ENCODE peak calls at places on chromosomes 11 and 22, in five cellular contexts. J, A, Q, V and Z are unnamed samples.

GRCh38 chr11:209275-210121 is 2.0 kb downstream of the RIC8A start:
- DNase-seq in J (no peak), A (no peak), Q (no peak), V (peak), Z (no peak)

GRCh38 chr22:37202001-37202555 is 10.2 kb downstream of the SSTR3 start:
- DNase-seq in J (no peak), A (no peak), Q (no peak), V (no peak), Z (no peak)

GRCh38 chr11:104095791-104096190 is 59.4 kb downstream of the DDI1 start:
- DNase-seq in J (no peak), A (no peak), Q (no peak), V (no peak), Z (no peak)

GRCh38 chr11:65439331-65440181 is 17.0 kb downstream of the NEAT1 start:
- DNase-seq in J (no peak), A (no peak), Q (no peak), V (no peak), Z (no peak)

GRCh38 chr22:47061226-47061625 is 298.8 kb downstream of the TBC1D22A start:
- DNase-seq in J (no peak), A (no peak), Q (no peak), V (no peak), Z (no peak)

GRCh38 chr11:9479899-9480298 is 19.1 kb downstream of the ZNF143 start:
- DNase-seq in J (no peak), A (no peak), Q (no peak), V (no peak), Z (no peak)

GRCh38 chr11:125449586-125449985 is 46.5 kb downstream of the FEZ1 start:
- DNase-seq in J (no peak), A (no peak), Q (no peak), V (no peak), Z (no peak)

GRCh38 chr11:3202305-3202704 is 16.3 kb downstream of the MRGPRG start:
- DNase-seq in J (no peak), A (no peak), Q (no peak), V (no peak), Z (no peak)

GRCh38 chr11:66684635-66685034 is 6.9 kb upstream of the RBM4B start:
- DNase-seq in J (no peak), A (no peak), Q (no peak), V (no peak), Z (no peak)

GRCh38 chr11:70079691-70080090 is 1.6 kb downstream of the ANO1 start:
- DNase-seq in J (no peak), A (no peak), Q (no peak), V (no peak), Z (no peak)

GRCh38 chr22:44130076-44130711 is 50.5 kb upstream of the PARVG start:
- DNase-seq in J (no peak), A (peak), Q (no peak), V (no peak), Z (peak)

GRCh38 chr11:20647976-20648565 is 21.3 kb upstream of the NELL1 start:
- DNase-seq in J (no peak), A (peak), Q (peak), V (peak), Z (peak)

GRCh38 chr11:64863381-64864060 is 14.9 kb downstream of the EHD1 start:
- DNase-seq in J (no peak), A (no peak), Q (no peak), V (no peak), Z (no peak)

GRCh38 chr11:131025020-131025419 is 108.7 kb upstream of the SNX19 start:
- DNase-seq in J (peak), A (no peak), Q (no peak), V (peak), Z (peak)

GRCh38 chr22:46994265-46994664 is 231.8 kb downstream of the TBC1D22A start:
- DNase-seq in J (no peak), A (no peak), Q (no peak), V (no peak), Z (no peak)

GRCh38 chr22:25023879-25024278 is 71.4 kb downstream of the KIAA1671 start:
- DNase-seq in J (no peak), A (no peak), Q (no peak), V (peak), Z (no peak)

GRCh38 chr11:83711035-83711630 is 425.0 kb upstream of the CCDC90B start:
- DNase-seq in J (no peak), A (no peak), Q (no peak), V (no peak), Z (no peak)

GRCh38 chr11:61069427-61069826 is 32.9 kb upstream of the CD5 start:
- DNase-seq in J (no peak), A (no peak), Q (no peak), V (no peak), Z (no peak)

GRCh38 chr11:31720666-31721199 is 90.4 kb downstream of the PAX6 start:
- DNase-seq in J (no peak), A (no peak), Q (no peak), V (no peak), Z (no peak)